ENCODE peak calls at places on chromosomes 3 and 15, in nine cellular contexts. One of them, this sample, is unnamed.

GRCh38 chr3:154131850-154132249 is 10.7 kb downstream of the ARHGEF26 start:
- DNase-seq in cardiac muscle cell: no peak
- DNase-seq in nephron progenitor cell: no peak
- DNase-seq in GM20000: no peak
- DNase-seq in left ventricle myocardium inferior: no peak
- DNase-seq in lower leg skin: no peak
- DNase-seq in heart right ventricle: no peak
- DNase-seq in omental fat pad: no peak
- DNase-seq in IMR-90: no peak
- DNase-seq in this sample: no peak

GRCh38 chr15:100939786-100940185 is 20.6 kb downstream of the LRRK1 start:
- DNase-seq in cardiac muscle cell: no peak
- DNase-seq in nephron progenitor cell: no peak
- DNase-seq in GM20000: no peak
- DNase-seq in left ventricle myocardium inferior: no peak
- DNase-seq in lower leg skin: no peak
- DNase-seq in heart right ventricle: no peak
- DNase-seq in omental fat pad: no peak
- DNase-seq in IMR-90: no peak
- DNase-seq in this sample: no peak

GRCh38 chr15:96335429-96335807 is 4.9 kb downstream of the NR2F2 start:
- DNase-seq in cardiac muscle cell: no peak
- DNase-seq in nephron progenitor cell: no peak
- DNase-seq in GM20000: no peak
- DNase-seq in left ventricle myocardium inferior: no peak
- DNase-seq in lower leg skin: no peak
- DNase-seq in heart right ventricle: no peak
- DNase-seq in omental fat pad: no peak
- DNase-seq in IMR-90: no peak
- DNase-seq in this sample: no peak

GRCh38 chr3:53845881-53846133 is 412 bp downstream of the CHDH start:
- DNase-seq in cardiac muscle cell: no peak
- DNase-seq in nephron progenitor cell: peak
- DNase-seq in GM20000: no peak
- DNase-seq in left ventricle myocardium inferior: no peak
- DNase-seq in lower leg skin: no peak
- DNase-seq in heart right ventricle: no peak
- DNase-seq in omental fat pad: no peak
- DNase-seq in IMR-90: no peak
- DNase-seq in this sample: no peak

GRCh38 chr15:70741677-70742293 is 21.6 kb downstream of the UACA start:
- DNase-seq in cardiac muscle cell: peak
- DNase-seq in nephron progenitor cell: no peak
- DNase-seq in GM20000: no peak
- DNase-seq in left ventricle myocardium inferior: no peak
- DNase-seq in lower leg skin: no peak
- DNase-seq in heart right ventricle: no peak
- DNase-seq in omental fat pad: no peak
- DNase-seq in IMR-90: peak
- DNase-seq in this sample: no peak

GRCh38 chr15:61171190-61171589 is 57.9 kb downstream of the RORA start:
- DNase-seq in cardiac muscle cell: no peak
- DNase-seq in nephron progenitor cell: no peak
- DNase-seq in GM20000: no peak
- DNase-seq in left ventricle myocardium inferior: no peak
- DNase-seq in lower leg skin: no peak
- DNase-seq in heart right ventricle: no peak
- DNase-seq in omental fat pad: no peak
- DNase-seq in IMR-90: no peak
- DNase-seq in this sample: no peak

GRCh38 chr3:158911586-158911985 is 109.7 kb downstream of the MFSD1 start:
- DNase-seq in cardiac muscle cell: no peak
- DNase-seq in nephron progenitor cell: no peak
- DNase-seq in GM20000: no peak
- DNase-seq in left ventricle myocardium inferior: no peak
- DNase-seq in lower leg skin: no peak
- DNase-seq in heart right ventricle: no peak
- DNase-seq in omental fat pad: no peak
- DNase-seq in IMR-90: no peak
- DNase-seq in this sample: no peak

GRCh38 chr3:123409443-123410148 is 39.3 kb downstream of the ADCY5 start:
- DNase-seq in cardiac muscle cell: no peak
- DNase-seq in nephron progenitor cell: peak
- DNase-seq in GM20000: no peak
- DNase-seq in left ventricle myocardium inferior: no peak
- DNase-seq in lower leg skin: no peak
- DNase-seq in heart right ventricle: no peak
- DNase-seq in omental fat pad: no peak
- DNase-seq in IMR-90: no peak
- DNase-seq in this sample: no peak

GRCh38 chr15:57114070-57114469 is 195.6 kb downstream of the TCF12 start:
- DNase-seq in cardiac muscle cell: peak
- DNase-seq in nephron progenitor cell: no peak
- DNase-seq in GM20000: no peak
- DNase-seq in left ventricle myocardium inferior: no peak
- DNase-seq in lower leg skin: no peak
- DNase-seq in heart right ventricle: no peak
- DNase-seq in omental fat pad: no peak
- DNase-seq in IMR-90: peak
- DNase-seq in this sample: no peak

GRCh38 chr15:88900309-88900981 is 5.1 kb upstream of the HAPLN3 start:
- DNase-seq in cardiac muscle cell: no peak
- DNase-seq in nephron progenitor cell: no peak
- DNase-seq in GM20000: no peak
- DNase-seq in left ventricle myocardium inferior: no peak
- DNase-seq in lower leg skin: no peak
- DNase-seq in heart right ventricle: no peak
- DNase-seq in omental fat pad: no peak
- DNase-seq in IMR-90: peak
- DNase-seq in this sample: no peak

GRCh38 chr3:131454501-131454900 is 48.3 kb downstream of the MRPL3 start:
- DNase-seq in cardiac muscle cell: peak
- DNase-seq in nephron progenitor cell: no peak
- DNase-seq in GM20000: no peak
- DNase-seq in left ventricle myocardium inferior: no peak
- DNase-seq in lower leg skin: no peak
- DNase-seq in heart right ventricle: no peak
- DNase-seq in omental fat pad: no peak
- DNase-seq in IMR-90: peak
- DNase-seq in this sample: no peak

GRCh38 chr15:38129531-38130199 is 123.0 kb upstream of the SPRED1 start:
- DNase-seq in cardiac muscle cell: peak
- DNase-seq in nephron progenitor cell: no peak
- DNase-seq in GM20000: peak
- DNase-seq in left ventricle myocardium inferior: peak
- DNase-seq in lower leg skin: peak
- DNase-seq in heart right ventricle: peak
- DNase-seq in omental fat pad: peak
- DNase-seq in IMR-90: peak
- DNase-seq in this sample: no peak

GRCh38 chr3:127955680-127956079 is 40.6 kb downstream of the KBTBD12 start:
- DNase-seq in cardiac muscle cell: no peak
- DNase-seq in nephron progenitor cell: no peak
- DNase-seq in GM20000: no peak
- DNase-seq in left ventricle myocardium inferior: no peak
- DNase-seq in lower leg skin: no peak
- DNase-seq in heart right ventricle: no peak
- DNase-seq in omental fat pad: no peak
- DNase-seq in IMR-90: no peak
- DNase-seq in this sample: no peak

GRCh38 chr15:24269166-24269571 is 406.4 kb upstream of the NPAP1 start:
- DNase-seq in cardiac muscle cell: no peak
- DNase-seq in nephron progenitor cell: no peak
- DNase-seq in GM20000: no peak
- DNase-seq in left ventricle myocardium inferior: no peak
- DNase-seq in lower leg skin: no peak
- DNase-seq in heart right ventricle: no peak
- DNase-seq in omental fat pad: no peak
- DNase-seq in IMR-90: no peak
- DNase-seq in this sample: no peak

GRCh38 chr3:27535809-27536392 is 51.7 kb upstream of the SLC4A7 start:
- DNase-seq in cardiac muscle cell: no peak
- DNase-seq in nephron progenitor cell: no peak
- DNase-seq in GM20000: no peak
- DNase-seq in left ventricle myocardium inferior: no peak
- DNase-seq in lower leg skin: no peak
- DNase-seq in heart right ventricle: no peak
- DNase-seq in omental fat pad: no peak
- DNase-seq in IMR-90: peak
- DNase-seq in this sample: no peak

GRCh38 chr15:94414921-94415320 is 183.6 kb downstream of the MCTP2 start:
- DNase-seq in cardiac muscle cell: no peak
- DNase-seq in nephron progenitor cell: no peak
- DNase-seq in GM20000: no peak
- DNase-seq in left ventricle myocardium inferior: no peak
- DNase-seq in lower leg skin: no peak
- DNase-seq in heart right ventricle: no peak
- DNase-seq in omental fat pad: no peak
- DNase-seq in IMR-90: no peak
- DNase-seq in this sample: no peak

GRCh38 chr15:94417464-94418293 is 186.3 kb downstream of the MCTP2 start:
- DNase-seq in cardiac muscle cell: no peak
- DNase-seq in nephron progenitor cell: no peak
- DNase-seq in GM20000: no peak
- DNase-seq in left ventricle myocardium inferior: no peak
- DNase-seq in lower leg skin: no peak
- DNase-seq in heart right ventricle: peak
- DNase-seq in omental fat pad: no peak
- DNase-seq in IMR-90: no peak
- DNase-seq in this sample: no peak

GRCh38 chr15:94411279-94411678 is 179.9 kb downstream of the MCTP2 start:
- DNase-seq in cardiac muscle cell: no peak
- DNase-seq in nephron progenitor cell: peak
- DNase-seq in GM20000: no peak
- DNase-seq in left ventricle myocardium inferior: no peak
- DNase-seq in lower leg skin: no peak
- DNase-seq in heart right ventricle: no peak
- DNase-seq in omental fat pad: no peak
- DNase-seq in IMR-90: no peak
- DNase-seq in this sample: no peak

GRCh38 chr15:94416829-94417228 is 185.5 kb downstream of the MCTP2 start:
- DNase-seq in cardiac muscle cell: no peak
- DNase-seq in nephron progenitor cell: no peak
- DNase-seq in GM20000: no peak
- DNase-seq in left ventricle myocardium inferior: no peak
- DNase-seq in lower leg skin: no peak
- DNase-seq in heart right ventricle: no peak
- DNase-seq in omental fat pad: no peak
- DNase-seq in IMR-90: no peak
- DNase-seq in this sample: no peak

GRCh38 chr15:94412979-94413741 is 181.8 kb downstream of the MCTP2 start:
- DNase-seq in cardiac muscle cell: peak
- DNase-seq in nephron progenitor cell: no peak
- DNase-seq in GM20000: peak
- DNase-seq in left ventricle myocardium inferior: no peak
- DNase-seq in lower leg skin: no peak
- DNase-seq in heart right ventricle: no peak
- DNase-seq in omental fat pad: no peak
- DNase-seq in IMR-90: peak
- DNase-seq in this sample: no peak
- TF ChIP-seq CTCF in cardiac muscle cell: peak
- TF ChIP-seq CTCF in nephron progenitor cell: peak
- TF ChIP-seq CTCF in GM20000: peak
- TF ChIP-seq CTCF in left ventricle myocardium inferior: peak
- TF ChIP-seq CTCF in lower leg skin: no peak
- TF ChIP-seq CTCF in heart right ventricle: peak
- TF ChIP-seq CTCF in omental fat pad: no peak
- TF ChIP-seq CTCF in IMR-90: peak
- TF ChIP-seq CTCF in this sample: peak

GRCh38 chr3:156474560-156475389 is 80.1 kb downstream of the SSR3 start:
- DNase-seq in cardiac muscle cell: peak
- DNase-seq in nephron progenitor cell: peak
- DNase-seq in GM20000: peak
- DNase-seq in left ventricle myocardium inferior: no peak
- DNase-seq in lower leg skin: no peak
- DNase-seq in heart right ventricle: no peak
- DNase-seq in omental fat pad: no peak
- DNase-seq in IMR-90: no peak
- DNase-seq in this sample: no peak
- TF ChIP-seq CTCF in cardiac muscle cell: peak
- TF ChIP-seq CTCF in nephron progenitor cell: peak
- TF ChIP-seq CTCF in GM20000: peak
- TF ChIP-seq CTCF in left ventricle myocardium inferior: peak
- TF ChIP-seq CTCF in lower leg skin: no peak
- TF ChIP-seq CTCF in heart right ventricle: peak
- TF ChIP-seq CTCF in omental fat pad: no peak
- TF ChIP-seq CTCF in IMR-90: peak
- TF ChIP-seq CTCF in this sample: peak

DNA sequence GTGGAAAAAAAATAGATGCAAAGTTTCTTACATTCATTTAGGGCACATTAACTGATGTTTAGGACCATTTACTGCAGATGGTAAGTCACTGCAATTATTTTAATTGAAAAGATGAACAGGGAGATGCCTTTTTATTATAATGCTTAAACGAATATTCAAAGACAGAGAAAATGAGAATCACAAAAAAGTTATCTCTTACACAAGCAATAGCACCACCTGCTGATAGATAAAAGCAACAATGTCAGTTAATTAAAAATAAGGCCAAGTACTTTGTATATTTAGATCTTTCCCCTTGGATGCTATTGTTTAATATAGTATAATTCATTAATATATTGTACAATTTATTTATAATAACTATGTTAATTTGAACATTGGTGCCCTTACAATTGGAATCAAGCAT is 55.9 kb downstream of the IFT80 start:
- DNase-seq in cardiac muscle cell: peak
- DNase-seq in nephron progenitor cell: no peak
- DNase-seq in GM20000: peak
- DNase-seq in left ventricle myocardium inferior: no peak
- DNase-seq in lower leg skin: no peak
- DNase-seq in heart right ventricle: no peak
- DNase-seq in omental fat pad: no peak
- DNase-seq in IMR-90: peak
- DNase-seq in this sample: no peak
- TF ChIP-seq CTCF in cardiac muscle cell: peak
- TF ChIP-seq CTCF in nephron progenitor cell: peak
- TF ChIP-seq CTCF in GM20000: peak
- TF ChIP-seq CTCF in left ventricle myocardium inferior: peak
- TF ChIP-seq CTCF in lower leg skin: no peak
- TF ChIP-seq CTCF in heart right ventricle: peak
- TF ChIP-seq CTCF in omental fat pad: no peak
- TF ChIP-seq CTCF in IMR-90: peak
- TF ChIP-seq CTCF in this sample: peak

GRCh38 chr3:38738630-38739395 is 77.2 kb downstream of the SCN10A start:
- DNase-seq in cardiac muscle cell: peak
- DNase-seq in nephron progenitor cell: peak
- DNase-seq in GM20000: peak
- DNase-seq in left ventricle myocardium inferior: no peak
- DNase-seq in lower leg skin: no peak
- DNase-seq in heart right ventricle: peak
- DNase-seq in omental fat pad: no peak
- DNase-seq in IMR-90: peak
- DNase-seq in this sample: peak
- TF ChIP-seq CTCF in cardiac muscle cell: peak
- TF ChIP-seq CTCF in nephron progenitor cell: peak
- TF ChIP-seq CTCF in GM20000: peak
- TF ChIP-seq CTCF in left ventricle myocardium inferior: peak
- TF ChIP-seq CTCF in lower leg skin: no peak
- TF ChIP-seq CTCF in heart right ventricle: peak
- TF ChIP-seq CTCF in omental fat pad: no peak
- TF ChIP-seq CTCF in IMR-90: peak
- TF ChIP-seq CTCF in this sample: peak

GRCh38 chr3:55158345-55158744 is 230.5 kb upstream of the LRTM1 start:
- DNase-seq in cardiac muscle cell: no peak
- DNase-seq in nephron progenitor cell: no peak
- DNase-seq in GM20000: no peak
- DNase-seq in left ventricle myocardium inferior: no peak
- DNase-seq in lower leg skin: no peak
- DNase-seq in heart right ventricle: no peak
- DNase-seq in omental fat pad: no peak
- DNase-seq in IMR-90: no peak
- DNase-seq in this sample: no peak
- TF ChIP-seq CTCF in cardiac muscle cell: no peak
- TF ChIP-seq CTCF in nephron progenitor cell: no peak
- TF ChIP-seq CTCF in GM20000: no peak
- TF ChIP-seq CTCF in left ventricle myocardium inferior: no peak
- TF ChIP-seq CTCF in lower leg skin: no peak
- TF ChIP-seq CTCF in heart right ventricle: no peak
- TF ChIP-seq CTCF in omental fat pad: no peak
- TF ChIP-seq CTCF in IMR-90: no peak
- TF ChIP-seq CTCF in this sample: no peak